ENCODE peak calls at places on chromosomes 12 and 14, in ten cellular contexts. One of them, this sample, is unnamed.

GRCh38 chr12:121443193-121443829 is 43.4 kb downstream of the RNF34 start:
- DNase-seq in epithelial cell of esophagus: peak
- DNase-seq in pancreas: peak
- DNase-seq in astrocyte of the spinal cord: peak
- DNase-seq in B cell: peak
- DNase-seq in heart left ventricle: peak
- DNase-seq in H9: peak
- DNase-seq in GM12865: peak
- DNase-seq in CD4-positive, alpha-beta T cell: peak
- DNase-seq in lower lobe of right lung: peak
- DNase-seq in this sample: peak

GRCh38 chr12:43758247-43758727 is 303 bp downstream of the PUS7L start:
- DNase-seq in GM12865: no peak
- DNase-seq in heart left ventricle: no peak
- DNase-seq in CD4-positive, alpha-beta T cell: peak
- DNase-seq in lower lobe of right lung: no peak
- DNase-seq in epithelial cell of esophagus: peak
- DNase-seq in astrocyte of the spinal cord: no peak
- DNase-seq in pancreas: no peak
- DNase-seq in H9: no peak
- DNase-seq in B cell: no peak
- DNase-seq in this sample: no peak

GRCh38 chr12:28489256-28489655 is 299.0 kb downstream of the CCDC91 start:
- DNase-seq in astrocyte of the spinal cord: peak
- DNase-seq in H9: no peak
- DNase-seq in B cell: no peak
- DNase-seq in CD4-positive, alpha-beta T cell: no peak
- DNase-seq in heart left ventricle: no peak
- DNase-seq in pancreas: no peak
- DNase-seq in lower lobe of right lung: no peak
- DNase-seq in GM12865: no peak
- DNase-seq in epithelial cell of esophagus: peak
- DNase-seq in this sample: no peak

GRCh38 chr12:65278576-65279386 is at the start of gene MSRB3:
- DNase-seq in B cell: peak
- DNase-seq in lower lobe of right lung: peak
- DNase-seq in astrocyte of the spinal cord: peak
- DNase-seq in pancreas: peak
- DNase-seq in H9: peak
- DNase-seq in CD4-positive, alpha-beta T cell: no peak
- DNase-seq in epithelial cell of esophagus: peak
- DNase-seq in GM12865: peak
- DNase-seq in heart left ventricle: peak
- DNase-seq in this sample: peak

GRCh38 chr14:91714805-91715204 is 17.1 kb downstream of the CATSPERB start:
- DNase-seq in epithelial cell of esophagus: no peak
- DNase-seq in pancreas: no peak
- DNase-seq in B cell: no peak
- DNase-seq in astrocyte of the spinal cord: no peak
- DNase-seq in H9: no peak
- DNase-seq in lower lobe of right lung: no peak
- DNase-seq in CD4-positive, alpha-beta T cell: no peak
- DNase-seq in GM12865: peak
- DNase-seq in heart left ventricle: no peak
- DNase-seq in this sample: no peak

GRCh38 chr14:51401272-51401671 is 161.2 kb downstream of the TMX1 start:
- DNase-seq in H9: no peak
- DNase-seq in CD4-positive, alpha-beta T cell: no peak
- DNase-seq in lower lobe of right lung: no peak
- DNase-seq in astrocyte of the spinal cord: peak
- DNase-seq in heart left ventricle: no peak
- DNase-seq in epithelial cell of esophagus: no peak
- DNase-seq in pancreas: no peak
- DNase-seq in GM12865: no peak
- DNase-seq in B cell: no peak
- DNase-seq in this sample: no peak

GRCh38 chr14:53882684-53883083 is 73.9 kb downstream of the BMP4 start:
- DNase-seq in GM12865: peak
- DNase-seq in heart left ventricle: no peak
- DNase-seq in lower lobe of right lung: no peak
- DNase-seq in epithelial cell of esophagus: no peak
- DNase-seq in pancreas: no peak
- DNase-seq in B cell: no peak
- DNase-seq in CD4-positive, alpha-beta T cell: no peak
- DNase-seq in H9: no peak
- DNase-seq in astrocyte of the spinal cord: no peak
- DNase-seq in this sample: peak

GRCh38 chr12:9378430-9378835 is 170.2 kb upstream of the PZP start:
- DNase-seq in heart left ventricle: no peak
- DNase-seq in GM12865: no peak
- DNase-seq in pancreas: no peak
- DNase-seq in H9: peak
- DNase-seq in lower lobe of right lung: no peak
- DNase-seq in CD4-positive, alpha-beta T cell: no peak
- DNase-seq in astrocyte of the spinal cord: no peak
- DNase-seq in epithelial cell of esophagus: peak
- DNase-seq in B cell: no peak
- DNase-seq in this sample: no peak

GRCh38 chr12:989751-990278 is 1.2 kb upstream of the ERC1 start:
- DNase-seq in GM12865: no peak
- DNase-seq in lower lobe of right lung: no peak
- DNase-seq in pancreas: no peak
- DNase-seq in B cell: peak
- DNase-seq in CD4-positive, alpha-beta T cell: no peak
- DNase-seq in astrocyte of the spinal cord: peak
- DNase-seq in heart left ventricle: peak
- DNase-seq in epithelial cell of esophagus: peak
- DNase-seq in H9: no peak
- DNase-seq in this sample: no peak

GRCh38 chr14:64734990-64735389 is 30.8 kb downstream of the PLEKHG3 start:
- DNase-seq in epithelial cell of esophagus: no peak
- DNase-seq in GM12865: no peak
- DNase-seq in pancreas: no peak
- DNase-seq in CD4-positive, alpha-beta T cell: no peak
- DNase-seq in B cell: no peak
- DNase-seq in H9: no peak
- DNase-seq in lower lobe of right lung: peak
- DNase-seq in heart left ventricle: no peak
- DNase-seq in astrocyte of the spinal cord: no peak
- DNase-seq in this sample: no peak

GRCh38 chr14:91415794-91416743 is 1.6 kb downstream of the CCDC88C start:
- DNase-seq in pancreas: no peak
- DNase-seq in B cell: peak
- DNase-seq in epithelial cell of esophagus: peak
- DNase-seq in astrocyte of the spinal cord: no peak
- DNase-seq in heart left ventricle: no peak
- DNase-seq in H9: no peak
- DNase-seq in lower lobe of right lung: no peak
- DNase-seq in GM12865: peak
- DNase-seq in CD4-positive, alpha-beta T cell: peak
- DNase-seq in this sample: peak

GRCh38 chr14:68109132-68109531 is 289.6 kb downstream of the RAD51B start:
- DNase-seq in GM12865: no peak
- DNase-seq in lower lobe of right lung: no peak
- DNase-seq in astrocyte of the spinal cord: no peak
- DNase-seq in pancreas: no peak
- DNase-seq in epithelial cell of esophagus: no peak
- DNase-seq in H9: no peak
- DNase-seq in CD4-positive, alpha-beta T cell: no peak
- DNase-seq in heart left ventricle: no peak
- DNase-seq in B cell: no peak
- DNase-seq in this sample: no peak

GRCh38 chr14:49303952-49304516 is 282.1 kb downstream of the RPS29 start:
- DNase-seq in lower lobe of right lung: no peak
- DNase-seq in astrocyte of the spinal cord: peak
- DNase-seq in CD4-positive, alpha-beta T cell: no peak
- DNase-seq in H9: peak
- DNase-seq in GM12865: peak
- DNase-seq in heart left ventricle: no peak
- DNase-seq in B cell: no peak
- DNase-seq in pancreas: peak
- DNase-seq in epithelial cell of esophagus: peak
- DNase-seq in this sample: peak

DNA sequence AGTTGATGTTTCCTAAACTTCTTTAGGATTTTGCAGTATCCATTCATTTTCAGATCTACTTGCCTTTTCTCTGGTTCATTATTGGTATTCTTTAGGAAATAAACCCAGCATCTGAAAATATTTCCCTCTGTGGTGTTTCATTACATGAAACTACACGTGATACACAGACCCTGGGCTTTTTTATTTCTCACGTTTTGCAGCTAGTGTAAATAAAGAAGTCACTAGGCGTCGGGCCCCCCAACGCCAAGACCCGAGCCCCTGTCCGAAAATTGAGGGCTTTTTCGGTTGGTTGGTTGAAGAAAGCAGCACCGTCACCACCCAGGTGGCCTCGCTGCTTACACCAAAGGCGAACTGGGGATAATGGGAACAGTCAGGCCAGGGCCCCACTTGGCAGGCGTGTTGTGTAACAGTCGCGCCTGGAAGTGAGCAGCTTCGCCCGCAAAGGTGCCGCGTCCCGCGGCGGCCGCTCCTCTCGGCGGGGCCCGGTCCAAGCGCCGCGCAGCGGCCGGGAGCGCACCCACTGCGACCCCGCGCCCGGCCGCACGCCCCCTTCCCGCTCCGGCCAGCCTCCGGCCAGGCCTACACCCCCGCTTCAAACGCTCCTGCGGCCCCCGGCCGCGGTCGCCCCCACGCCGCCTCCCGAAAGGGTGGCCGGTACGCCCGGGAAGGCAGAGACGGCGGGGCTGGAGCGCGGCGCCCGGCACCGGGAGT is 1.2 kb downstream of the DUSP16 start:
- DNase-seq in pancreas: peak
- DNase-seq in lower lobe of right lung: peak
- DNase-seq in epithelial cell of esophagus: peak
- DNase-seq in CD4-positive, alpha-beta T cell: peak
- DNase-seq in GM12865: peak
- DNase-seq in B cell: peak
- DNase-seq in H9: peak
- DNase-seq in astrocyte of the spinal cord: peak
- DNase-seq in heart left ventricle: peak
- DNase-seq in this sample: peak
- TF ChIP-seq CTCF in pancreas: no peak
- TF ChIP-seq CTCF in lower lobe of right lung: no peak
- TF ChIP-seq CTCF in epithelial cell of esophagus: no peak
- TF ChIP-seq CTCF in CD4-positive, alpha-beta T cell: no peak
- TF ChIP-seq CTCF in GM12865: no peak
- TF ChIP-seq CTCF in B cell: no peak
- TF ChIP-seq CTCF in H9: no peak
- TF ChIP-seq CTCF in astrocyte of the spinal cord: no peak
- TF ChIP-seq CTCF in heart left ventricle: no peak
- TF ChIP-seq CTCF in this sample: no peak

GRCh38 chr12:54786081-54786480 is 68.2 kb upstream of the MUCL1 start:
- DNase-seq in H9: peak
- DNase-seq in epithelial cell of esophagus: no peak
- DNase-seq in CD4-positive, alpha-beta T cell: no peak
- DNase-seq in B cell: no peak
- DNase-seq in lower lobe of right lung: no peak
- DNase-seq in pancreas: no peak
- DNase-seq in heart left ventricle: no peak
- DNase-seq in GM12865: no peak
- DNase-seq in astrocyte of the spinal cord: no peak
- DNase-seq in this sample: no peak
- TF ChIP-seq CTCF in H9: peak
- TF ChIP-seq CTCF in epithelial cell of esophagus: no peak
- TF ChIP-seq CTCF in CD4-positive, alpha-beta T cell: no peak
- TF ChIP-seq CTCF in B cell: no peak
- TF ChIP-seq CTCF in lower lobe of right lung: no peak
- TF ChIP-seq CTCF in pancreas: no peak
- TF ChIP-seq CTCF in heart left ventricle: no peak
- TF ChIP-seq CTCF in GM12865: no peak
- TF ChIP-seq CTCF in astrocyte of the spinal cord: no peak
- TF ChIP-seq CTCF in this sample: no peak

GRCh38 chr12:84624601-84625000 is 288.0 kb downstream of the SLC6A15 start:
- DNase-seq in astrocyte of the spinal cord: no peak
- DNase-seq in heart left ventricle: no peak
- DNase-seq in B cell: no peak
- DNase-seq in epithelial cell of esophagus: no peak
- DNase-seq in pancreas: no peak
- DNase-seq in lower lobe of right lung: no peak
- DNase-seq in CD4-positive, alpha-beta T cell: no peak
- DNase-seq in GM12865: no peak
- DNase-seq in H9: no peak
- DNase-seq in this sample: no peak

GRCh38 chr12:84619053-84619452 is 293.5 kb downstream of the SLC6A15 start:
- DNase-seq in pancreas: no peak
- DNase-seq in H9: no peak
- DNase-seq in heart left ventricle: no peak
- DNase-seq in GM12865: no peak
- DNase-seq in CD4-positive, alpha-beta T cell: no peak
- DNase-seq in epithelial cell of esophagus: peak
- DNase-seq in B cell: no peak
- DNase-seq in lower lobe of right lung: no peak
- DNase-seq in astrocyte of the spinal cord: no peak
- DNase-seq in this sample: no peak
- TF ChIP-seq CTCF in pancreas: no peak
- TF ChIP-seq CTCF in H9: peak
- TF ChIP-seq CTCF in heart left ventricle: no peak
- TF ChIP-seq CTCF in GM12865: no peak
- TF ChIP-seq CTCF in CD4-positive, alpha-beta T cell: no peak
- TF ChIP-seq CTCF in epithelial cell of esophagus: no peak
- TF ChIP-seq CTCF in B cell: no peak
- TF ChIP-seq CTCF in lower lobe of right lung: no peak
- TF ChIP-seq CTCF in astrocyte of the spinal cord: peak
- TF ChIP-seq CTCF in this sample: no peak

GRCh38 chr12:20360407-20360806 is 7.9 kb upstream of the PDE3A start:
- DNase-seq in CD4-positive, alpha-beta T cell: no peak
- DNase-seq in pancreas: no peak
- DNase-seq in GM12865: no peak
- DNase-seq in B cell: no peak
- DNase-seq in heart left ventricle: peak
- DNase-seq in epithelial cell of esophagus: no peak
- DNase-seq in astrocyte of the spinal cord: no peak
- DNase-seq in lower lobe of right lung: no peak
- DNase-seq in H9: no peak
- DNase-seq in this sample: no peak

GRCh38 chr12:20366776-20367409 is 1.4 kb upstream of the PDE3A start:
- DNase-seq in lower lobe of right lung: no peak
- DNase-seq in GM12865: no peak
- DNase-seq in epithelial cell of esophagus: no peak
- DNase-seq in H9: no peak
- DNase-seq in B cell: no peak
- DNase-seq in CD4-positive, alpha-beta T cell: no peak
- DNase-seq in astrocyte of the spinal cord: no peak
- DNase-seq in heart left ventricle: no peak
- DNase-seq in pancreas: no peak
- DNase-seq in this sample: no peak

GRCh38 chr12:20367731-20368652 is at the start of gene PDE3A:
- DNase-seq in CD4-positive, alpha-beta T cell: no peak
- DNase-seq in B cell: no peak
- DNase-seq in epithelial cell of esophagus: peak
- DNase-seq in heart left ventricle: peak
- DNase-seq in H9: peak
- DNase-seq in GM12865: no peak
- DNase-seq in pancreas: peak
- DNase-seq in lower lobe of right lung: peak
- DNase-seq in astrocyte of the spinal cord: peak
- DNase-seq in this sample: no peak

GRCh38 chr12:20361416-20361815 is 6.9 kb upstream of the PDE3A start:
- DNase-seq in heart left ventricle: no peak
- DNase-seq in GM12865: no peak
- DNase-seq in CD4-positive, alpha-beta T cell: no peak
- DNase-seq in H9: no peak
- DNase-seq in pancreas: no peak
- DNase-seq in epithelial cell of esophagus: no peak
- DNase-seq in lower lobe of right lung: no peak
- DNase-seq in B cell: no peak
- DNase-seq in astrocyte of the spinal cord: no peak
- DNase-seq in this sample: no peak

GRCh38 chr12:20364501-20364900 is 3.8 kb upstream of the PDE3A start:
- DNase-seq in B cell: no peak
- DNase-seq in epithelial cell of esophagus: peak
- DNase-seq in pancreas: no peak
- DNase-seq in lower lobe of right lung: no peak
- DNase-seq in H9: no peak
- DNase-seq in heart left ventricle: peak
- DNase-seq in astrocyte of the spinal cord: no peak
- DNase-seq in GM12865: no peak
- DNase-seq in CD4-positive, alpha-beta T cell: no peak
- DNase-seq in this sample: no peak
- TF ChIP-seq CTCF in B cell: no peak
- TF ChIP-seq CTCF in epithelial cell of esophagus: no peak
- TF ChIP-seq CTCF in pancreas: no peak
- TF ChIP-seq CTCF in lower lobe of right lung: no peak
- TF ChIP-seq CTCF in H9: no peak
- TF ChIP-seq CTCF in heart left ventricle: no peak
- TF ChIP-seq CTCF in astrocyte of the spinal cord: no peak
- TF ChIP-seq CTCF in GM12865: no peak
- TF ChIP-seq CTCF in CD4-positive, alpha-beta T cell: no peak
- TF ChIP-seq CTCF in this sample: no peak